ENCODE peak calls at places on chromosomes 5 and 9, in seven cellular contexts. One of them, this sample, is unnamed.

GRCh38 chr9:26856413-26857032 is 36.1 kb downstream of the CAAP1 start:
- DNase-seq in fibroblast of the aortic adventitia: peak; percentile 72
- DNase-seq in WTC11: peak; percentile 46
- DNase-seq in mesothelial cell of epicardium: no peak
- DNase-seq in GM12865: peak; percentile 77
- DNase-seq in lower leg skin: no peak
- DNase-seq in HepG2: peak; percentile 49
- DNase-seq in this sample: peak; percentile 50

GRCh38 chr9:31588010-31588409 is 796.4 kb upstream of the ACO1 start:
- DNase-seq in mesothelial cell of epicardium: no peak
- DNase-seq in fibroblast of the aortic adventitia: no peak
- DNase-seq in HepG2: no peak
- DNase-seq in WTC11: no peak
- DNase-seq in GM12865: no peak
- DNase-seq in lower leg skin: no peak
- DNase-seq in this sample: no peak

GRCh38 chr9:83986765-83987401 is 6.3 kb downstream of the RMI1 start:
- DNase-seq in fibroblast of the aortic adventitia: no peak
- DNase-seq in HepG2: peak; percentile 80
- DNase-seq in mesothelial cell of epicardium: no peak
- DNase-seq in lower leg skin: no peak
- DNase-seq in GM12865: no peak
- DNase-seq in WTC11: no peak
- DNase-seq in this sample: no peak

GRCh38 chr5:40276426-40277102 is 403.2 kb upstream of the PTGER4 start:
- DNase-seq in mesothelial cell of epicardium: no peak
- DNase-seq in WTC11: no peak
- DNase-seq in HepG2: no peak
- DNase-seq in GM12865: no peak
- DNase-seq in lower leg skin: no peak
- DNase-seq in fibroblast of the aortic adventitia: no peak
- DNase-seq in this sample: no peak

GRCh38 chr9:130026583-130027427 is 16.2 kb downstream of the FNBP1 start:
- DNase-seq in fibroblast of the aortic adventitia: no peak
- DNase-seq in WTC11: no peak
- DNase-seq in mesothelial cell of epicardium: no peak
- DNase-seq in lower leg skin: no peak
- DNase-seq in HepG2: no peak
- DNase-seq in GM12865: peak; percentile 51
- DNase-seq in this sample: no peak

GRCh38 chr9:121773286-121773953 is 122.0 kb downstream of the DAB2IP start:
- DNase-seq in WTC11: no peak
- DNase-seq in HepG2: no peak
- DNase-seq in lower leg skin: no peak
- DNase-seq in mesothelial cell of epicardium: peak; percentile 10
- DNase-seq in fibroblast of the aortic adventitia: no peak
- DNase-seq in GM12865: no peak
- DNase-seq in this sample: no peak

GRCh38 chr5:80346055-80346454 is 26.3 kb downstream of the SPZ1 start:
- DNase-seq in HepG2: peak; percentile 44
- DNase-seq in fibroblast of the aortic adventitia: no peak
- DNase-seq in mesothelial cell of epicardium: no peak
- DNase-seq in lower leg skin: no peak
- DNase-seq in GM12865: peak; percentile 51
- DNase-seq in WTC11: peak; percentile 37
- DNase-seq in this sample: peak; percentile 51

GRCh38 chr9:126952180-126952960 is 37.8 kb downstream of the RALGPS1 start:
- DNase-seq in fibroblast of the aortic adventitia: peak; percentile 63
- DNase-seq in lower leg skin: no peak
- DNase-seq in mesothelial cell of epicardium: no peak
- DNase-seq in WTC11: no peak
- DNase-seq in GM12865: no peak
- DNase-seq in HepG2: no peak
- DNase-seq in this sample: no peak

GRCh38 chr9:85108229-85108628 is 438.7 kb downstream of the NTRK2 start:
- DNase-seq in WTC11: no peak
- DNase-seq in GM12865: no peak
- DNase-seq in lower leg skin: no peak
- DNase-seq in fibroblast of the aortic adventitia: no peak
- DNase-seq in HepG2: no peak
- DNase-seq in mesothelial cell of epicardium: no peak
- DNase-seq in this sample: peak; percentile 28

GRCh38 chr5:118857700-118858099 is 130.6 kb downstream of the DTWD2 start:
- DNase-seq in fibroblast of the aortic adventitia: peak; percentile 1
- DNase-seq in HepG2: no peak
- DNase-seq in GM12865: no peak
- DNase-seq in WTC11: no peak
- DNase-seq in mesothelial cell of epicardium: no peak
- DNase-seq in lower leg skin: no peak
- DNase-seq in this sample: no peak

GRCh38 chr5:69167488-69167845 is 517 bp downstream of the CCNB1 start:
- DNase-seq in lower leg skin: no peak
- DNase-seq in fibroblast of the aortic adventitia: no peak
- DNase-seq in WTC11: no peak
- DNase-seq in mesothelial cell of epicardium: no peak
- DNase-seq in GM12865: peak; percentile 28
- DNase-seq in HepG2: no peak
- DNase-seq in this sample: no peak

GRCh38 chr9:120937596-120937995 is 11.0 kb upstream of the TRAF1 start:
- DNase-seq in GM12865: no peak
- DNase-seq in mesothelial cell of epicardium: no peak
- DNase-seq in HepG2: no peak
- DNase-seq in lower leg skin: no peak
- DNase-seq in WTC11: no peak
- DNase-seq in fibroblast of the aortic adventitia: peak; percentile 97
- DNase-seq in this sample: no peak

GRCh38 chr5:59107692-59108091 is 524.8 kb downstream of the RAB3C start:
- DNase-seq in lower leg skin: no peak
- DNase-seq in HepG2: no peak
- DNase-seq in WTC11: no peak
- DNase-seq in GM12865: no peak
- DNase-seq in fibroblast of the aortic adventitia: peak; percentile 45
- DNase-seq in mesothelial cell of epicardium: no peak
- DNase-seq in this sample: no peak

GRCh38 chr5:141878186-141878770 is at the start of gene PCDH1:
- DNase-seq in mesothelial cell of epicardium: no peak
- DNase-seq in GM12865: no peak
- DNase-seq in fibroblast of the aortic adventitia: no peak
- DNase-seq in HepG2: no peak
- DNase-seq in WTC11: peak; percentile 36
- DNase-seq in lower leg skin: peak; percentile 82
- DNase-seq in this sample: no peak

GRCh38 chr9:8762676-8763075 is 963.1 kb upstream of the DMAC1 start:
- DNase-seq in lower leg skin: no peak
- DNase-seq in WTC11: peak; percentile 20
- DNase-seq in mesothelial cell of epicardium: no peak
- DNase-seq in GM12865: no peak
- DNase-seq in HepG2: no peak
- DNase-seq in fibroblast of the aortic adventitia: no peak
- DNase-seq in this sample: no peak

GRCh38 chr5:150211156-150212030 is 21.5 kb downstream of the SLC6A7 start:
- DNase-seq in WTC11: peak; percentile 68
- DNase-seq in HepG2: no peak
- DNase-seq in fibroblast of the aortic adventitia: no peak
- DNase-seq in GM12865: no peak
- DNase-seq in lower leg skin: no peak
- DNase-seq in mesothelial cell of epicardium: no peak
- DNase-seq in this sample: no peak

GRCh38 chr9:91710148-91710547 is 239.9 kb downstream of the ROR2 start:
- DNase-seq in fibroblast of the aortic adventitia: no peak
- DNase-seq in mesothelial cell of epicardium: no peak
- DNase-seq in lower leg skin: peak; percentile 17
- DNase-seq in HepG2: no peak
- DNase-seq in WTC11: no peak
- DNase-seq in GM12865: peak; percentile 50
- DNase-seq in this sample: no peak

GRCh38 chr9:109449036-109449798 is 48.9 kb downstream of the PTPN3 start:
- DNase-seq in mesothelial cell of epicardium: no peak
- DNase-seq in fibroblast of the aortic adventitia: no peak
- DNase-seq in HepG2: no peak
- DNase-seq in lower leg skin: peak; percentile 91
- DNase-seq in WTC11: no peak
- DNase-seq in GM12865: no peak
- DNase-seq in this sample: no peak

GRCh38 chr5:36607114-36607561 is 732 bp downstream of the SLC1A3 start:
- DNase-seq in mesothelial cell of epicardium: no peak
- DNase-seq in HepG2: no peak
- DNase-seq in WTC11: no peak
- DNase-seq in GM12865: peak; percentile 25
- DNase-seq in lower leg skin: peak; percentile 83
- DNase-seq in fibroblast of the aortic adventitia: peak; percentile 43
- DNase-seq in this sample: no peak

DNA sequence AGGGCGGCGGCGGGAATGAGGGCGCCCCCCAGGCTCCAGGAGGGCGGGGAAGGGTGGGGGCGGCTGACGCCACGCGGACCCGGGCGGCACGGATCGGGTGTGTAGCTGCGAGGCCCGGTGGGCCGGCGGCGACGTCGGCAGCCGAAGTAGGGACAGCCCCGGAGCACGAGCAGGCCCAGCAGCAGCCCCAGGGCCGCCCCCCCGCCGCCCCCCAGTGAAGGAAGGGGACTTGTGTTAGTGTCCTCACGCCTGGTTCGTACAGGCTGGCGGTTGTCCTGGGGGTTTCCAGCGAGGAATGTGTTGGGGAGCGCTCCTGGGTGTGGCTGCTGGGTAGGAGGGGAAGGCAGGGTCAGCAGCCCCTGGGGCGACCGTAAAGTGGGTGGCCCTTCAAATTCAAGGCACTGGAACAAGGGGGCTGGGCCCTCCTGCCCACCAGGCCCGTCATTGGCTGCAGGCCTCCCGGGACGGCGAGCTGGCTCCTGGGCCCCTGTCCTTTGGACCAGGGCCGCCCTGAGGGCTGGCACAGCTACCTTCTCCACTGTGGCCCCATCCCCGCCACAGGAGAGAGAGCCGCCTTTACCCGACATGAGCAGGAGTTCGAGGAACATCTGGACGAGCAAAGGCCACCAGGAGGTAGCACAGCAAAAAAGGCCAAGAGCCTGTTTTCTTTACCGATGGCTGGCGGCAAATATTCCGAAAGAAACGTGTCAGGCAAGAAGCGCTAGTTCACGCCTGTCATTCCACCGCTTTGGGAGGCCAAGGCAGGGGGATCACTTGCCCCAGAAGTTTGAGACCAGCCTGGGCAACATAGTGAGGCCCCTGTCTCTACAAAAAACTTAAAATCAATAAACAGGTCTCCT is 814 bp upstream of the TMEM250 start:
- DNase-seq in fibroblast of the aortic adventitia: peak; percentile 44
- DNase-seq in mesothelial cell of epicardium: no peak
- DNase-seq in lower leg skin: no peak
- DNase-seq in GM12865: peak; percentile 47
- DNase-seq in WTC11: peak; percentile 55
- DNase-seq in HepG2: peak; percentile 82
- DNase-seq in this sample: no peak
- TF ChIP-seq CTCF in fibroblast of the aortic adventitia: no peak
- TF ChIP-seq CTCF in mesothelial cell of epicardium: no peak
- TF ChIP-seq CTCF in lower leg skin: no peak
- TF ChIP-seq CTCF in GM12865: no peak
- TF ChIP-seq CTCF in WTC11: no peak
- TF ChIP-seq CTCF in HepG2: peak; percentile 28
- TF ChIP-seq CTCF in this sample: no peak

DNA sequence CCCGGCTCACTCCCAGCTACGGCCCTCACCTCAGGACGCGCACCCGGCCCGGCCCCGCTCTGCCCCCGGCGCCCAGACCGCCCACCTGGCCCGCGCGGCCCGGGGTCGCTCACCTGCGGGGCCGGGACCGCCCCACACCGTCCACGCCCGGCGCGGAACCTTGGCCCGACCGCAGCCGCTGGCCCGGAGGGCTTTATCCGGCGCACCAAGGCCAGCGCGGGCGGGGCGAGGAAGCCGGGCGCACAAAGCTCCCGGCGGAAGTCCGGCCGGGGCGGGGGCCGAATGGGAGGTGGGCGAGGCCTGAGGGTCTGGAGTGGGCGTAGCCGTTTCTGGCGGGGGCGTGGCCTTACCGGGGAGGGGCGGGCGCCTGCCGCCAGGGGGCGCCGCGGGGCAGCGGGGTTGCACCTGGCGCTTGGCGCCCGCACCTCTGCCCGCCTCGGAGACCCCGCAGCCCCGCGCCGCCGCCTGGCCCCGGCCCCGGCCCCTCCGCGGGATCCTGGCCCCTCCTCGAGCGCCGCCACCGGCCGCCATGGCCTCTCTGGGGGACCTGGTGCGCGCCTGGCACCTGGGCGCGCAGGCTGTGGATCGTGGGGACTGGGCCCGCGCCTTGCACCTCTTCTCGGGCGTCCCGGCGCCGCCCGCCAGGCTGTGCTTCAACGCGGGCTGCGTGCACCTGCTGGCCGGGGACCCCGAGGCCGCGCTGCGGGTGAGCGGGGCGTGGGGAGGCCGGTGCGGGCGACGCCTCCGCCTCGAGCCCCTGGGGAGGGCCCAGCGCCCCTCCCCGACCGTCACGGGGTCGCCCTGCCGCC is at the start of the genes EXD3 and NOXA1:
- DNase-seq in lower leg skin: peak; percentile 98
- DNase-seq in GM12865: peak; percentile 97
- DNase-seq in WTC11: peak; percentile 95
- DNase-seq in HepG2: peak; percentile 81
- DNase-seq in fibroblast of the aortic adventitia: peak; percentile 89
- DNase-seq in mesothelial cell of epicardium: peak; percentile 94
- DNase-seq in this sample: peak; percentile 99
- TF ChIP-seq CTCF in lower leg skin: no peak
- TF ChIP-seq CTCF in GM12865: peak; percentile 78
- TF ChIP-seq CTCF in WTC11: peak; percentile 66
- TF ChIP-seq CTCF in HepG2: peak; percentile 71
- TF ChIP-seq CTCF in fibroblast of the aortic adventitia: peak; percentile 53
- TF ChIP-seq CTCF in mesothelial cell of epicardium: peak; percentile 71
- TF ChIP-seq CTCF in this sample: peak; percentile 67

DNA sequence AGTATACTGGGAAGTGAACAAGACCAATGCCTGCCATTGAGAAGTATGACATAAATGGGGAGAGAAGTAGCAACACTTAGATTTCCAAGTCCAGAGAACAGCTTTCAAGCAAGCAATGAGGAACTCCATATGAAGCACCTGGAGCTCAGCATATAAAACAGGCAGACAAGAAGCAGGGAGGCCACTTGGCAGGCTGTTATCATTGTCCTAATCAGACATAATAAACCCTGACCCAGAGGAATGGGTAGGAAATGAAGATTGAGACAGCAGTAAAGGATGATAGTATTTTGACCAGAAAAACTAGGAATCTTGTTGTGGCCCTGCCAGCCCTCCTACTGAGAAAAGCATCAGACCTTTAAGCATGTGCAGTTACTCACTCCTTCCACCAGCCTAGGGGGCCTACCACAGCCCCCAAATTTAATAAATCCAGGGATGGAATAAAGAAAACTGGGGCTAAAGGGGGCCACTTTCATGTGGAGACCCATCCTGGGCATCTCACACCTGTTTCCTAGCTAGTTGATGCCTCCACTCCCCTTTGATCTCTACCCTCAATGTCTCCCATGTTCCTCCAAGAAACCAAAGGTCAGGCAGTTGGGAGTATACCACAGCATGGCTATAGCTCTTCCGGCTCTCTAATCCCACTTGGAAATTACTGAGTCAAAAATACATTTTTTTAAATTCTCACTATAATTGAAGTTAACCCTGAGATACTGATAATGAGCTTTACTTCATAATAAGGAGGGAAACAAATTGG is 135.1 kb downstream of the SIL1 start:
- DNase-seq in WTC11: no peak
- DNase-seq in mesothelial cell of epicardium: no peak
- DNase-seq in lower leg skin: no peak
- DNase-seq in HepG2: no peak
- DNase-seq in fibroblast of the aortic adventitia: peak; percentile 24
- DNase-seq in GM12865: no peak
- DNase-seq in this sample: no peak
- TF ChIP-seq CTCF in WTC11: no peak
- TF ChIP-seq CTCF in mesothelial cell of epicardium: no peak
- TF ChIP-seq CTCF in lower leg skin: no peak
- TF ChIP-seq CTCF in HepG2: no peak
- TF ChIP-seq CTCF in fibroblast of the aortic adventitia: no peak
- TF ChIP-seq CTCF in GM12865: no peak
- TF ChIP-seq CTCF in this sample: no peak

GRCh38 chr5:113123563-113123962 is 147.0 kb downstream of the DCP2 start:
- DNase-seq in fibroblast of the aortic adventitia: no peak
- DNase-seq in GM12865: peak; percentile 15
- DNase-seq in mesothelial cell of epicardium: no peak
- DNase-seq in lower leg skin: no peak
- DNase-seq in WTC11: no peak
- DNase-seq in HepG2: peak; percentile 13
- DNase-seq in this sample: no peak
- TF ChIP-seq CTCF in fibroblast of the aortic adventitia: peak; percentile 14
- TF ChIP-seq CTCF in GM12865: peak; percentile 21
- TF ChIP-seq CTCF in mesothelial cell of epicardium: no peak
- TF ChIP-seq CTCF in lower leg skin: no peak
- TF ChIP-seq CTCF in WTC11: peak; percentile 13
- TF ChIP-seq CTCF in HepG2: peak; percentile 34
- TF ChIP-seq CTCF in this sample: no peak